ENCODE peak calls at places on chromosomes 1 and 21, in nine cellular contexts. One of them, this sample, is unnamed.

GRCh38 chr1:154829062-154829461 is 41.0 kb downstream of the KCNN3 start:
- DNase-seq in fibroblast of mammary gland: no peak
- DNase-seq in stimulated activated CD4-positive, alpha-beta T cell treated with anti-CD3 and anti-CD28 coated beads, TNF-alpha, amount 100 ng/mL, for 48 hours: no peak
- DNase-seq in H1: no peak
- DNase-seq in skeletal muscle cell: no peak
- DNase-seq in fibroblast of the aortic adventitia: no peak
- DNase-seq in HEK293T: no peak
- DNase-seq in psoas muscle: no peak
- DNase-seq in DMS153: no peak
- DNase-seq in this sample: no peak

GRCh38 chr1:21576798-21577187 is 67.6 kb downstream of the ALPL start:
- DNase-seq in HEK293T: no peak
- DNase-seq in DMS153: no peak
- DNase-seq in H1: no peak
- DNase-seq in fibroblast of mammary gland: no peak
- DNase-seq in fibroblast of the aortic adventitia: no peak
- DNase-seq in skeletal muscle cell: no peak
- DNase-seq in psoas muscle: no peak
- DNase-seq in stimulated activated CD4-positive, alpha-beta T cell treated with anti-CD3 and anti-CD28 coated beads, TNF-alpha, amount 100 ng/mL, for 48 hours: no peak
- DNase-seq in this sample: no peak

GRCh38 chr1:170765712-170766330 is 101.9 kb downstream of the PRRX1 start:
- DNase-seq in H1: no peak
- DNase-seq in fibroblast of mammary gland: peak
- DNase-seq in fibroblast of the aortic adventitia: peak
- DNase-seq in stimulated activated CD4-positive, alpha-beta T cell treated with anti-CD3 and anti-CD28 coated beads, TNF-alpha, amount 100 ng/mL, for 48 hours: no peak
- DNase-seq in skeletal muscle cell: no peak
- DNase-seq in DMS153: no peak
- DNase-seq in HEK293T: peak
- DNase-seq in psoas muscle: no peak
- DNase-seq in this sample: peak

GRCh38 chr1:234611799-234612351 is 1.9 kb upstream of the IRF2BP2 start:
- DNase-seq in HEK293T: no peak
- DNase-seq in psoas muscle: peak
- DNase-seq in fibroblast of the aortic adventitia: no peak
- DNase-seq in H1: no peak
- DNase-seq in stimulated activated CD4-positive, alpha-beta T cell treated with anti-CD3 and anti-CD28 coated beads, TNF-alpha, amount 100 ng/mL, for 48 hours: no peak
- DNase-seq in fibroblast of mammary gland: no peak
- DNase-seq in skeletal muscle cell: no peak
- DNase-seq in DMS153: no peak
- DNase-seq in this sample: no peak

GRCh38 chr1:50109647-50110075 is 941 bp downstream of the ELAVL4 start:
- DNase-seq in H1: no peak
- DNase-seq in psoas muscle: no peak
- DNase-seq in DMS153: peak
- DNase-seq in fibroblast of the aortic adventitia: no peak
- DNase-seq in stimulated activated CD4-positive, alpha-beta T cell treated with anti-CD3 and anti-CD28 coated beads, TNF-alpha, amount 100 ng/mL, for 48 hours: no peak
- DNase-seq in skeletal muscle cell: no peak
- DNase-seq in fibroblast of mammary gland: peak
- DNase-seq in HEK293T: no peak
- DNase-seq in this sample: peak

GRCh38 chr1:228141871-228142615 is 2.0 kb downstream of the GUK1 start:
- DNase-seq in skeletal muscle cell: no peak
- DNase-seq in DMS153: no peak
- DNase-seq in psoas muscle: no peak
- DNase-seq in HEK293T: no peak
- DNase-seq in fibroblast of the aortic adventitia: no peak
- DNase-seq in stimulated activated CD4-positive, alpha-beta T cell treated with anti-CD3 and anti-CD28 coated beads, TNF-alpha, amount 100 ng/mL, for 48 hours: no peak
- DNase-seq in H1: no peak
- DNase-seq in fibroblast of mammary gland: no peak
- DNase-seq in this sample: peak

GRCh38 chr21:44089001-44089911 is 17.9 kb upstream of the PWP2 start:
- DNase-seq in skeletal muscle cell: no peak
- DNase-seq in fibroblast of the aortic adventitia: no peak
- DNase-seq in H1: peak
- DNase-seq in psoas muscle: no peak
- DNase-seq in fibroblast of mammary gland: no peak
- DNase-seq in stimulated activated CD4-positive, alpha-beta T cell treated with anti-CD3 and anti-CD28 coated beads, TNF-alpha, amount 100 ng/mL, for 48 hours: no peak
- DNase-seq in DMS153: no peak
- DNase-seq in HEK293T: no peak
- DNase-seq in this sample: no peak

GRCh38 chr1:21833392-21833976 is 21.4 kb downstream of the LDLRAD2 start:
- DNase-seq in psoas muscle: no peak
- DNase-seq in fibroblast of the aortic adventitia: no peak
- DNase-seq in DMS153: no peak
- DNase-seq in stimulated activated CD4-positive, alpha-beta T cell treated with anti-CD3 and anti-CD28 coated beads, TNF-alpha, amount 100 ng/mL, for 48 hours: no peak
- DNase-seq in fibroblast of mammary gland: no peak
- DNase-seq in skeletal muscle cell: no peak
- DNase-seq in HEK293T: no peak
- DNase-seq in H1: no peak
- DNase-seq in this sample: no peak

GRCh38 chr1:77540501-77541161 is 141.8 kb downstream of the ZZZ3 start:
- DNase-seq in HEK293T: no peak
- DNase-seq in fibroblast of the aortic adventitia: peak
- DNase-seq in stimulated activated CD4-positive, alpha-beta T cell treated with anti-CD3 and anti-CD28 coated beads, TNF-alpha, amount 100 ng/mL, for 48 hours: no peak
- DNase-seq in DMS153: no peak
- DNase-seq in psoas muscle: no peak
- DNase-seq in fibroblast of mammary gland: peak
- DNase-seq in skeletal muscle cell: peak
- DNase-seq in H1: no peak
- DNase-seq in this sample: no peak

GRCh38 chr1:43225168-43225567 is 44.6 kb upstream of the TMEM125 start:
- DNase-seq in fibroblast of the aortic adventitia: peak
- DNase-seq in H1: no peak
- DNase-seq in DMS153: no peak
- DNase-seq in skeletal muscle cell: no peak
- DNase-seq in psoas muscle: no peak
- DNase-seq in fibroblast of mammary gland: peak
- DNase-seq in stimulated activated CD4-positive, alpha-beta T cell treated with anti-CD3 and anti-CD28 coated beads, TNF-alpha, amount 100 ng/mL, for 48 hours: no peak
- DNase-seq in HEK293T: no peak
- DNase-seq in this sample: no peak

GRCh38 chr1:40182956-40183710 is 21.9 kb downstream of the RLF start:
- DNase-seq in HEK293T: peak
- DNase-seq in skeletal muscle cell: no peak
- DNase-seq in H1: no peak
- DNase-seq in psoas muscle: no peak
- DNase-seq in fibroblast of mammary gland: peak
- DNase-seq in fibroblast of the aortic adventitia: peak
- DNase-seq in DMS153: no peak
- DNase-seq in stimulated activated CD4-positive, alpha-beta T cell treated with anti-CD3 and anti-CD28 coated beads, TNF-alpha, amount 100 ng/mL, for 48 hours: no peak
- DNase-seq in this sample: no peak

GRCh38 chr21:38945536-38946245 is 140.0 kb downstream of the ETS2 start:
- DNase-seq in HEK293T: peak
- DNase-seq in DMS153: no peak
- DNase-seq in fibroblast of mammary gland: no peak
- DNase-seq in H1: peak
- DNase-seq in stimulated activated CD4-positive, alpha-beta T cell treated with anti-CD3 and anti-CD28 coated beads, TNF-alpha, amount 100 ng/mL, for 48 hours: no peak
- DNase-seq in fibroblast of the aortic adventitia: no peak
- DNase-seq in psoas muscle: no peak
- DNase-seq in skeletal muscle cell: no peak
- DNase-seq in this sample: no peak

GRCh38 chr1:44405804-44406743 is 1.0 kb downstream of the RNF220 start:
- DNase-seq in fibroblast of the aortic adventitia: no peak
- DNase-seq in H1: peak
- DNase-seq in fibroblast of mammary gland: no peak
- DNase-seq in skeletal muscle cell: no peak
- DNase-seq in stimulated activated CD4-positive, alpha-beta T cell treated with anti-CD3 and anti-CD28 coated beads, TNF-alpha, amount 100 ng/mL, for 48 hours: no peak
- DNase-seq in HEK293T: peak
- DNase-seq in psoas muscle: no peak
- DNase-seq in DMS153: no peak
- DNase-seq in this sample: no peak

GRCh38 chr1:16073490-16074104 is at the start of gene FAM131C:
- DNase-seq in DMS153: no peak
- DNase-seq in HEK293T: peak
- DNase-seq in psoas muscle: no peak
- DNase-seq in stimulated activated CD4-positive, alpha-beta T cell treated with anti-CD3 and anti-CD28 coated beads, TNF-alpha, amount 100 ng/mL, for 48 hours: peak
- DNase-seq in fibroblast of the aortic adventitia: no peak
- DNase-seq in skeletal muscle cell: no peak
- DNase-seq in H1: peak
- DNase-seq in fibroblast of mammary gland: no peak
- DNase-seq in this sample: no peak

GRCh38 chr1:165717918-165718515 is 19.7 kb upstream of the ALDH9A1 start:
- DNase-seq in fibroblast of the aortic adventitia: peak
- DNase-seq in fibroblast of mammary gland: peak
- DNase-seq in skeletal muscle cell: no peak
- DNase-seq in DMS153: peak
- DNase-seq in H1: peak
- DNase-seq in psoas muscle: no peak
- DNase-seq in stimulated activated CD4-positive, alpha-beta T cell treated with anti-CD3 and anti-CD28 coated beads, TNF-alpha, amount 100 ng/mL, for 48 hours: no peak
- DNase-seq in HEK293T: peak
- DNase-seq in this sample: peak

GRCh38 chr1:171740987-171741871 is 636 bp downstream of the VAMP4 start:
- DNase-seq in DMS153: peak
- DNase-seq in stimulated activated CD4-positive, alpha-beta T cell treated with anti-CD3 and anti-CD28 coated beads, TNF-alpha, amount 100 ng/mL, for 48 hours: no peak
- DNase-seq in fibroblast of the aortic adventitia: peak
- DNase-seq in HEK293T: peak
- DNase-seq in skeletal muscle cell: no peak
- DNase-seq in psoas muscle: peak
- DNase-seq in H1: no peak
- DNase-seq in fibroblast of mammary gland: peak
- DNase-seq in this sample: peak

GRCh38 chr1:220924331-220924730 is 45.1 kb downstream of the HLX start:
- DNase-seq in psoas muscle: no peak
- DNase-seq in skeletal muscle cell: no peak
- DNase-seq in DMS153: no peak
- DNase-seq in fibroblast of mammary gland: peak
- DNase-seq in H1: no peak
- DNase-seq in HEK293T: no peak
- DNase-seq in stimulated activated CD4-positive, alpha-beta T cell treated with anti-CD3 and anti-CD28 coated beads, TNF-alpha, amount 100 ng/mL, for 48 hours: no peak
- DNase-seq in fibroblast of the aortic adventitia: no peak
- DNase-seq in this sample: no peak

GRCh38 chr1:207152792-207153434 is 48.9 kb downstream of the C4BPA start:
- DNase-seq in DMS153: no peak
- DNase-seq in fibroblast of the aortic adventitia: peak
- DNase-seq in H1: no peak
- DNase-seq in skeletal muscle cell: no peak
- DNase-seq in psoas muscle: no peak
- DNase-seq in fibroblast of mammary gland: no peak
- DNase-seq in stimulated activated CD4-positive, alpha-beta T cell treated with anti-CD3 and anti-CD28 coated beads, TNF-alpha, amount 100 ng/mL, for 48 hours: no peak
- DNase-seq in HEK293T: no peak
- DNase-seq in this sample: no peak

GRCh38 chr1:209879539-209879938 is 51.8 kb downstream of the UTP25 start:
- DNase-seq in fibroblast of mammary gland: peak
- DNase-seq in fibroblast of the aortic adventitia: no peak
- DNase-seq in skeletal muscle cell: no peak
- DNase-seq in H1: no peak
- DNase-seq in psoas muscle: no peak
- DNase-seq in DMS153: peak
- DNase-seq in HEK293T: no peak
- DNase-seq in stimulated activated CD4-positive, alpha-beta T cell treated with anti-CD3 and anti-CD28 coated beads, TNF-alpha, amount 100 ng/mL, for 48 hours: no peak
- DNase-seq in this sample: no peak

GRCh38 chr1:201769966-201770365 is 59.0 kb upstream of the IPO9 start:
- DNase-seq in fibroblast of mammary gland: peak
- DNase-seq in H1: no peak
- DNase-seq in DMS153: no peak
- DNase-seq in HEK293T: no peak
- DNase-seq in stimulated activated CD4-positive, alpha-beta T cell treated with anti-CD3 and anti-CD28 coated beads, TNF-alpha, amount 100 ng/mL, for 48 hours: no peak
- DNase-seq in skeletal muscle cell: peak
- DNase-seq in psoas muscle: peak
- DNase-seq in fibroblast of the aortic adventitia: peak
- DNase-seq in this sample: no peak

GRCh38 chr1:89378001-89378400 is 14.1 kb downstream of the GBP6 start:
- DNase-seq in H1: no peak
- DNase-seq in DMS153: no peak
- DNase-seq in HEK293T: no peak
- DNase-seq in psoas muscle: no peak
- DNase-seq in fibroblast of the aortic adventitia: no peak
- DNase-seq in stimulated activated CD4-positive, alpha-beta T cell treated with anti-CD3 and anti-CD28 coated beads, TNF-alpha, amount 100 ng/mL, for 48 hours: no peak
- DNase-seq in skeletal muscle cell: no peak
- DNase-seq in fibroblast of mammary gland: no peak
- DNase-seq in this sample: no peak

GRCh38 chr1:61979729-61980128 is 214.9 kb upstream of the L1TD1 start:
- DNase-seq in DMS153: no peak
- DNase-seq in fibroblast of the aortic adventitia: no peak
- DNase-seq in fibroblast of mammary gland: no peak
- DNase-seq in HEK293T: no peak
- DNase-seq in H1: no peak
- DNase-seq in psoas muscle: no peak
- DNase-seq in stimulated activated CD4-positive, alpha-beta T cell treated with anti-CD3 and anti-CD28 coated beads, TNF-alpha, amount 100 ng/mL, for 48 hours: no peak
- DNase-seq in skeletal muscle cell: no peak
- DNase-seq in this sample: no peak

GRCh38 chr1:100622966-100623762 is 85.2 kb downstream of the GPR88 start:
- DNase-seq in HEK293T: no peak
- DNase-seq in fibroblast of mammary gland: peak
- DNase-seq in stimulated activated CD4-positive, alpha-beta T cell treated with anti-CD3 and anti-CD28 coated beads, TNF-alpha, amount 100 ng/mL, for 48 hours: no peak
- DNase-seq in psoas muscle: no peak
- DNase-seq in DMS153: no peak
- DNase-seq in fibroblast of the aortic adventitia: peak
- DNase-seq in skeletal muscle cell: peak
- DNase-seq in H1: no peak
- DNase-seq in this sample: no peak

GRCh38 chr1:155646307-155646706 is 36.3 kb downstream of the MSTO1 start:
- DNase-seq in stimulated activated CD4-positive, alpha-beta T cell treated with anti-CD3 and anti-CD28 coated beads, TNF-alpha, amount 100 ng/mL, for 48 hours: no peak
- DNase-seq in fibroblast of the aortic adventitia: peak
- DNase-seq in skeletal muscle cell: peak
- DNase-seq in psoas muscle: peak
- DNase-seq in DMS153: no peak
- DNase-seq in H1: no peak
- DNase-seq in fibroblast of mammary gland: peak
- DNase-seq in HEK293T: no peak
- DNase-seq in this sample: no peak

GRCh38 chr1:58755468-58755872 is 28.4 kb downstream of the JUN start:
- DNase-seq in H1: no peak
- DNase-seq in DMS153: peak
- DNase-seq in skeletal muscle cell: peak
- DNase-seq in fibroblast of mammary gland: peak
- DNase-seq in psoas muscle: peak
- DNase-seq in HEK293T: no peak
- DNase-seq in fibroblast of the aortic adventitia: peak
- DNase-seq in stimulated activated CD4-positive, alpha-beta T cell treated with anti-CD3 and anti-CD28 coated beads, TNF-alpha, amount 100 ng/mL, for 48 hours: peak
- DNase-seq in this sample: peak

GRCh38 chr1:111635324-111636009 is 15.9 kb downstream of the RAP1A start:
- DNase-seq in stimulated activated CD4-positive, alpha-beta T cell treated with anti-CD3 and anti-CD28 coated beads, TNF-alpha, amount 100 ng/mL, for 48 hours: no peak
- DNase-seq in DMS153: no peak
- DNase-seq in HEK293T: no peak
- DNase-seq in skeletal muscle cell: no peak
- DNase-seq in fibroblast of mammary gland: no peak
- DNase-seq in fibroblast of the aortic adventitia: no peak
- DNase-seq in H1: no peak
- DNase-seq in psoas muscle: no peak
- DNase-seq in this sample: no peak

GRCh38 chr21:43933146-43933673 is 68.2 kb downstream of the AGPAT3 start:
- DNase-seq in fibroblast of mammary gland: no peak
- DNase-seq in HEK293T: no peak
- DNase-seq in DMS153: no peak
- DNase-seq in stimulated activated CD4-positive, alpha-beta T cell treated with anti-CD3 and anti-CD28 coated beads, TNF-alpha, amount 100 ng/mL, for 48 hours: no peak
- DNase-seq in skeletal muscle cell: no peak
- DNase-seq in psoas muscle: no peak
- DNase-seq in H1: no peak
- DNase-seq in fibroblast of the aortic adventitia: no peak
- DNase-seq in this sample: no peak

GRCh38 chr1:109379422-109379821 is 18.3 kb downstream of the SORT1 start:
- DNase-seq in fibroblast of mammary gland: peak
- DNase-seq in fibroblast of the aortic adventitia: no peak
- DNase-seq in DMS153: no peak
- DNase-seq in stimulated activated CD4-positive, alpha-beta T cell treated with anti-CD3 and anti-CD28 coated beads, TNF-alpha, amount 100 ng/mL, for 48 hours: no peak
- DNase-seq in H1: no peak
- DNase-seq in HEK293T: no peak
- DNase-seq in psoas muscle: no peak
- DNase-seq in skeletal muscle cell: no peak
- DNase-seq in this sample: no peak

GRCh38 chr1:16110884-16111283 is 37.4 kb upstream of the FAM131C start:
- DNase-seq in skeletal muscle cell: no peak
- DNase-seq in H1: no peak
- DNase-seq in fibroblast of the aortic adventitia: no peak
- DNase-seq in fibroblast of mammary gland: no peak
- DNase-seq in psoas muscle: no peak
- DNase-seq in stimulated activated CD4-positive, alpha-beta T cell treated with anti-CD3 and anti-CD28 coated beads, TNF-alpha, amount 100 ng/mL, for 48 hours: no peak
- DNase-seq in HEK293T: no peak
- DNase-seq in DMS153: no peak
- DNase-seq in this sample: no peak

GRCh38 chr21:19405326-19405725 is 1001.7 kb upstream of the TMPRSS15 start:
- DNase-seq in fibroblast of the aortic adventitia: no peak
- DNase-seq in psoas muscle: no peak
- DNase-seq in HEK293T: no peak
- DNase-seq in skeletal muscle cell: no peak
- DNase-seq in H1: no peak
- DNase-seq in stimulated activated CD4-positive, alpha-beta T cell treated with anti-CD3 and anti-CD28 coated beads, TNF-alpha, amount 100 ng/mL, for 48 hours: no peak
- DNase-seq in DMS153: no peak
- DNase-seq in fibroblast of mammary gland: no peak
- DNase-seq in this sample: no peak

GRCh38 chr1:15008783-15009709 is 144.5 kb upstream of the TMEM51 start:
- DNase-seq in fibroblast of the aortic adventitia: no peak
- DNase-seq in psoas muscle: no peak
- DNase-seq in HEK293T: no peak
- DNase-seq in skeletal muscle cell: no peak
- DNase-seq in fibroblast of mammary gland: no peak
- DNase-seq in H1: no peak
- DNase-seq in DMS153: no peak
- DNase-seq in stimulated activated CD4-positive, alpha-beta T cell treated with anti-CD3 and anti-CD28 coated beads, TNF-alpha, amount 100 ng/mL, for 48 hours: no peak
- DNase-seq in this sample: no peak